ENCODE peak calls at places on chromosomes 13 and 19, in four cellular contexts. A is fibroblast of pulmonary artery, P is uterus, O is NT2/D1. Z is an unnamed sample.

GRCh38 chr13:68692049-68692448 is 1415.6 kb upstream of the ATXN8OS start:
- DNase-seq in O (no peak), A (no peak), P (no peak), Z (no peak)

GRCh38 chr19:5718579-5719273 is 1.2 kb downstream of the LONP1 start:
- DNase-seq in O (no peak), P (no peak), A (peak), Z (no peak)

GRCh38 chr19:5394907-5395505 is 54.4 kb upstream of the PTPRS start:
- DNase-seq in P (no peak), A (no peak), O (no peak), Z (no peak)

GRCh38 chr13:114334305-114335053 is 20.2 kb downstream of the CHAMP1 start:
- DNase-seq in O (no peak), A (no peak), P (no peak), Z (no peak)

GRCh38 chr13:73133536-73133935 is 74.7 kb downstream of the KLF5 start:
- DNase-seq in O (no peak), P (no peak), A (no peak), Z (no peak)

GRCh38 chr19:19656451-19657396 is 6.8 kb downstream of the ATP13A1 start:
- DNase-seq in A (no peak), P (no peak), O (no peak), Z (no peak)

GRCh38 chr13:76953921-76954320 is 5.6 kb downstream of the ACOD1 start:
- DNase-seq in P (no peak), O (no peak), A (no peak), Z (no peak)

GRCh38 chr13:104980571-104980970 is 1554.9 kb downstream of the EFNB2 start:
- DNase-seq in O (no peak), A (no peak), P (no peak), Z (no peak)

GRCh38 chr19:15576526-15577156 is 38.4 kb upstream of the CYP4F8 start:
- DNase-seq in A (no peak), O (no peak), P (no peak), Z (no peak)

GRCh38 chr13:23623394-23623793 is 53.2 kb downstream of the TNFRSF19 start:
- DNase-seq in O (no peak), A (no peak), P (no peak), Z (no peak)

GRCh38 chr19:35868172-35868822 is at the start of gene APLP1:
- DNase-seq in A (peak), O (no peak), P (peak), Z (peak)

GRCh38 chr13:70923863-70924752 is 815.9 kb upstream of the KLHL1 start:
- DNase-seq in A (peak), O (no peak), P (no peak), Z (no peak)

GRCh38 chr19:56312787-56313343 is 1.8 kb downstream of the ZSCAN5A start:
- DNase-seq in P (no peak), O (no peak), A (no peak), Z (no peak)

GRCh38 chr13:76715621-76716020 is 170.6 kb downstream of the KCTD12 start:
- DNase-seq in P (no peak), O (no peak), A (no peak), Z (no peak)

GRCh38 chr19:2288010-2288742 is 6.2 kb upstream of the PEAK3 start:
- DNase-seq in P (no peak), O (no peak), A (no peak), Z (no peak)

GRCh38 chr13:40275155-40275554 is 391.3 kb downstream of the FOXO1 start:
- DNase-seq in O (no peak), A (no peak), P (no peak), Z (no peak)

GRCh38 chr13:112887557-112887991 is 81.4 kb upstream of the MCF2L start:
- DNase-seq in A (no peak), P (no peak), O (no peak), Z (no peak)

GRCh38 chr19:15074371-15074770 is 7.6 kb upstream of the OR1I1 start:
- DNase-seq in P (no peak), A (no peak), O (no peak), Z (no peak)

GRCh38 chr13:101346942-101347728 is 69.2 kb downstream of the NALCN start:
- DNase-seq in O (no peak), P (no peak), A (peak), Z (no peak)

GRCh38 chr13:109389456-109389855 is 396.9 kb downstream of the IRS2 start:
- DNase-seq in A (no peak), P (no peak), O (no peak), Z (no peak)
- H3K4me3 ChIP-seq in A (no peak), P (no peak), O (no peak), Z (no peak)

GRCh38 chr19:12783849-12784393 is 7.4 kb upstream of the JUNB start:
- DNase-seq in O (no peak), P (peak), A (no peak), Z (peak)
- H3K4me3 ChIP-seq in O (no peak), P (no peak), A (no peak), Z (peak)

DNA sequence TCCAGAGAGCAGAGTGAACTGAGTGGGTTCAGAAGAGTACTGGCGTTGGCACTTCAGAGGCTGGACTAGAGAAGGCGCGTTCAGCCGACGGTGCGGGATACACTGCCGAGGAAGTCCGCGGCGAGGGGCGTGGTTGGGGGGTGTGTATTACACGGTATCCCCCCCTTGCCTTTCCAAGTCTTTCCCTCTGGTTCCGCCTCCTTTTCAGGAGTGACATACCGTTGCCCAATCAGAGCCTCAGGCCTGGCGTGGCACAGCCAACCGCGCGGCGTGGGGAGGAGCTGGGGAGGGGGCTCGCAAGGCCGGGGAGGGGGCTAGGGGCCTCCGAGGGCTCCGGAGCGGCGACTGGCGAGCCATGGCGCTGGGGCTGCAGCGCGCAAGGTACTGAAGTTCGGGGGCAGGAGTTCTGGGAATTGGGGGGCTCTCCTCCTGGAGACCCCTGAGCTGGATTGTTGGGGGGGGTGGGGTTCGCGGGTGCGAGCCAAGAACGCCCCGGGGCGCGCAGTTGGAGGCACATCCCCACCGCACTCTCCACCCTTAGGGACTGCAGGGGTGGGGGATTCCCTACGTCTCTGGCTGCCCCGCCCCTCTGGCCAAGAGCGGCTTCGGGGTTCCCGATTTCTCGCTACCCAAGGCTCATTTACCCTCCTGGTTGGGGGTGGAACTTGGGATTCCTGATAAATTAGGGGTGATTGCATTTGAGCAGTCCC is at the start of gene HIF3A:
- DNase-seq in O (peak), A (peak), P (peak), Z (peak)
- H3K4me3 ChIP-seq in O (peak), A (peak), P (peak), Z (peak)

GRCh38 chr19:8001995-8002849 is 3.2 kb downstream of the ELAVL1 start:
- DNase-seq in P (peak), A (peak), O (peak), Z (peak)
- H3K4me3 ChIP-seq in P (no peak), A (peak), O (peak), Z (peak)

GRCh38 chr19:39060130-39060529 is 24.0 kb upstream of the ACP7 start:
- DNase-seq in P (no peak), O (no peak), A (no peak), Z (no peak)

GRCh38 chr19:39064405-39064804 is 19.8 kb upstream of the ACP7 start:
- DNase-seq in O (no peak), P (no peak), A (no peak), Z (no peak)

GRCh38 chr19:39067104-39067503 is 17.1 kb upstream of the ACP7 start:
- DNase-seq in P (no peak), O (no peak), A (no peak), Z (no peak)

GRCh38 chr19:39070888-39071287 is 13.3 kb upstream of the ACP7 start:
- DNase-seq in P (no peak), A (no peak), O (no peak), Z (no peak)

GRCh38 chr19:39065928-39066327 is 18.2 kb upstream of the ACP7 start:
- DNase-seq in O (no peak), A (no peak), P (no peak), Z (no peak)
- H3K4me3 ChIP-seq in O (no peak), A (no peak), P (no peak), Z (no peak)

GRCh38 chr19:45153339-45154063 is 7.3 kb downstream of the NKPD1 start:
- DNase-seq in P (no peak), O (no peak), A (peak), Z (peak)

GRCh38 chr19:45152504-45153338 is 8.1 kb downstream of the NKPD1 start:
- DNase-seq in P (no peak), O (no peak), A (peak), Z (peak)

GRCh38 chr19:45150180-45150579 is 10.6 kb downstream of the NKPD1 start:
- DNase-seq in A (no peak), O (no peak), P (no peak), Z (no peak)

GRCh38 chr19:45150731-45151725 is 9.8 kb downstream of the NKPD1 start:
- DNase-seq in A (no peak), O (no peak), P (no peak), Z (no peak)

DNA sequence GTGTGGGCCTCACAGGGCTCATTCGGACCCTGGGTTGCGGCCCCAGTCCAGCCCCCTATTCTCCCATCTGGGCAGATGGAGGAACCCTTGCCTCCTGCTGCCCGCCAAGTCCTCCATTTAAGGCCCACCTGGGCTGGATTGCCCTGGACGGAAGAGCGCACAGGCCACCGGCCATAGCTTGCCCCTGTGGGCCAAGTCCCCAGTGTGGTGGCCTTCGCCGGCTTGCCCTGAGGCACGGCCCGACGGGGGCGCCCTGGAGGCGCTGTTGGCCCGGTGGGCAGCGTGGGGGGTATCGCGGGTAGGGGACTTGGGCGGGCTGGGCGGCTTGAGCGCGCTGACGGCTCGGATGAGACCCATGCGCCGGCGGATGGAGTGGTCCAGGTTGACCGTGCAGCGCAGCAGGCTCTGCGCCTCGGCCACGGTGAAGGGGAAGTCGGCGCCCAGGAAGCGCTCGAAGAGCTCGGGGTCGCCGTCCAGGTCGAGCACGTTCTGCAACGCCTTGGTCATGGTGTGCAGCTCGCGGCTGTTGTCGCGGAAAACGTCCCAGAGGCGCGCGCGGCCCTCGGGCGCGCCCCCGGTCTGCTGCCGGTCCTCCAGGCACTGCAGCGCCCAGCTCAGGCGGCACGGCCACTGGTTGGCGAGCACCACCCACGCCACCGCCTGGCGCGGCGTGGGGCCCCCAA is 8.8 kb downstream of the NKPD1 start:
- DNase-seq in P (no peak), O (no peak), A (no peak), Z (no peak)
- H3K4me3 ChIP-seq in P (no peak), O (no peak), A (no peak), Z (peak)

GRCh38 chr19:47729468-47729798 is 15.9 kb upstream of the NOP53 start:
- DNase-seq in O (no peak), P (peak), A (peak), Z (peak)

GRCh38 chr19:47729799-47730520 is 15.4 kb upstream of the NOP53 start:
- DNase-seq in A (peak), O (peak), P (peak), Z (peak)

GRCh38 chr19:47726467-47726866 is 13.2 kb downstream of the EHD2 start:
- DNase-seq in O (no peak), P (no peak), A (peak), Z (no peak)

GRCh38 chr19:47730910-47731309 is 14.4 kb upstream of the NOP53 start:
- DNase-seq in A (no peak), P (no peak), O (no peak), Z (no peak)

GRCh38 chr19:47730521-47730889 is 14.8 kb upstream of the NOP53 start:
- DNase-seq in P (no peak), A (no peak), O (no peak), Z (no peak)
- H3K4me3 ChIP-seq in P (no peak), A (no peak), O (no peak), Z (no peak)

GRCh38 chr13:33545492-33545891 is 259.9 kb upstream of the STARD13 start:
- DNase-seq in P (no peak), A (no peak), O (no peak), Z (no peak)

GRCh38 chr13:33543089-33543459 is 257.5 kb upstream of the STARD13 start:
- DNase-seq in A (no peak), O (peak), P (no peak), Z (no peak)

GRCh38 chr13:33543631-33544030 is 258.1 kb upstream of the STARD13 start:
- DNase-seq in P (no peak), A (peak), O (no peak), Z (no peak)

GRCh38 chr13:33542309-33543088 is 256.9 kb upstream of the STARD13 start:
- DNase-seq in P (peak), A (peak), O (peak), Z (peak)

DNA sequence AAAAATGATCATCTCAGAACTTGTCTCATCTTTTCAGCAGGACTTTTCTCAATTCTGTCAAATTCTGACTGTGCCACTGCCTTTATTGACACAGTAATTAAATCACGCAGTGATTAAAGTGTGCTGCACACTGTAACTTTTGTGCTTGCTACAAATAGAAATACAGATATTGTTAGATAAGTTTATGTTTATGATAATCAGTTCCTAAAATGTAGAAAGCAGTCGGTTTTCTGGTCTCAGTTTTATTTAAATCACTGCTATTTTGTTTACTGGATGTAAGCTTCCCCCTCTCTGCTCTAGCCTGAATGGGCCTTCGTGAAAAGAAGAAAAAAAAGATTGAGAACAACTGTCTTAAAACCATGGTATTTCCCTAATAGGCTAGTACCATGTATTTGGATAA is 258.8 kb upstream of the STARD13 start:
- DNase-seq in P (no peak), A (no peak), O (no peak), Z (no peak)
- H3K4me3 ChIP-seq in P (no peak), A (no peak), O (no peak), Z (no peak)

GRCh38 chr13:95262837-95263381 is 38.3 kb downstream of the ABCC4 start:
- DNase-seq in P (no peak), O (no peak), A (no peak), Z (no peak)
- H3K4me3 ChIP-seq in P (no peak), O (no peak), A (no peak), Z (no peak)

GRCh38 chr19:3289971-3290569 is 65.6 kb downstream of the CELF5 start:
- DNase-seq in P (no peak), O (no peak), A (no peak), Z (no peak)
- H3K4me3 ChIP-seq in P (no peak), O (no peak), A (no peak), Z (no peak)